ENCODE peak calls at places on chromosomes 3 and 15, in seven cellular contexts. P, V, Z, M, L, D and Y are unnamed samples.

GRCh38 chr3:48432411-48433371 is 2.8 kb upstream of the PLXNB1 start:
- DNase-seq in L (peak; percentile 53), V (peak; percentile 71), D (no peak), Z (peak; percentile 74), M (peak; percentile 94), P (peak; percentile 62), Y (no peak)

GRCh38 chr15:39583586-39584265 is 2.8 kb downstream of the THBS1 start:
- DNase-seq in P (no peak), D (no peak), L (peak; percentile 33), Z (no peak), M (peak; percentile 49), V (no peak), Y (peak; percentile 60)

GRCh38 chr15:62428259-62428658 is 263.2 kb upstream of the C2CD4B start:
- DNase-seq in L (no peak), Z (no peak), P (no peak), D (no peak), V (no peak), M (no peak), Y (no peak)

GRCh38 chr3:100893108-100893507 is 100.1 kb downstream of the ABI3BP start:
- DNase-seq in Z (no peak), D (no peak), P (no peak), L (no peak), M (no peak), V (no peak), Y (no peak)

GRCh38 chr3:113117511-113118302 is 93.7 kb upstream of the BOC start:
- DNase-seq in L (no peak), M (no peak), P (peak; percentile 14), V (no peak), D (no peak), Z (no peak), Y (peak; percentile 89)

GRCh38 chr15:81400640-81401236 is 26.7 kb upstream of the TMC3 start:
- DNase-seq in L (peak; percentile 61), P (peak; percentile 18), Z (no peak), D (no peak), V (no peak), M (no peak), Y (peak; percentile 68)

GRCh38 chr15:32701863-32702262 is 15.9 kb upstream of the GREM1 start:
- DNase-seq in P (no peak), L (no peak), Z (no peak), D (no peak), M (no peak), V (no peak), Y (peak; percentile 71)

GRCh38 chr3:190811775-190812480 is 50.6 kb downstream of the GMNC start:
- DNase-seq in P (peak; percentile 20), Z (no peak), V (no peak), L (peak; percentile 61), M (peak; percentile 56), D (no peak), Y (peak; percentile 81)

GRCh38 chr15:68447976-68448755 is 16.2 kb upstream of the ITGA11 start:
- DNase-seq in V (no peak), P (no peak), L (no peak), Z (no peak), D (no peak), M (no peak), Y (no peak)

GRCh38 chr15:73596214-73596613 is 37.0 kb downstream of the NPTN start:
- DNase-seq in Z (no peak), M (no peak), L (no peak), V (no peak), P (no peak), D (no peak), Y (no peak)

GRCh38 chr3:185560676-185561075 is 8.3 kb upstream of the LIPH start:
- DNase-seq in M (no peak), L (no peak), Z (peak; percentile 51), V (no peak), D (no peak), P (no peak), Y (no peak)

GRCh38 chr3:106542101-106542769 is 673.4 kb upstream of the CBLB start:
- DNase-seq in M (no peak), Z (no peak), P (no peak), V (no peak), D (no peak), L (no peak), Y (peak; percentile 53)

GRCh38 chr3:50675179-50676030 is 678 bp downstream of the DOCK3 start:
- DNase-seq in P (no peak), D (peak; percentile 77), L (no peak), Z (no peak), M (peak; percentile 71), V (no peak), Y (no peak)

GRCh38 chr15:69386284-69386683 is 27.9 kb upstream of the KIF23 start:
- DNase-seq in M (no peak), Z (no peak), L (no peak), V (peak; percentile 52), P (no peak), D (peak; percentile 26), Y (no peak)

GRCh38 chr3:7445331-7445730 is 584.4 kb downstream of the GRM7 start:
- DNase-seq in P (no peak), V (no peak), D (no peak), Z (no peak), M (no peak), L (no peak), Y (no peak)

GRCh38 chr3:44885618-44886017 is 11.2 kb downstream of the TGM4 start:
- DNase-seq in D (no peak), M (no peak), V (peak; percentile 95), L (peak; percentile 76), P (peak; percentile 92), Z (peak; percentile 92), Y (peak; percentile 97)

GRCh38 chr3:1942751-1943150 is 155.9 kb upstream of the CNTN4 start:
- DNase-seq in P (no peak), M (no peak), L (no peak), V (no peak), D (no peak), Z (no peak), Y (no peak)

GRCh38 chr3:28745436-28745835 is 396.8 kb upstream of the AZI2 start:
- DNase-seq in D (no peak), L (no peak), V (no peak), P (peak; percentile 19), Z (no peak), M (no peak), Y (no peak)

GRCh38 chr3:46664188-46664970 is 29.1 kb downstream of the ALS2CL start:
- DNase-seq in V (no peak), M (peak; percentile 19), L (no peak), P (no peak), D (no peak), Z (no peak), Y (no peak)

GRCh38 chr3:46664971-46665762 is 28.3 kb downstream of the ALS2CL start:
- DNase-seq in M (peak; percentile 21), Z (no peak), P (no peak), D (peak; percentile 39), V (no peak), L (no peak), Y (no peak)

GRCh38 chr3:46661776-46662766 is 31.4 kb downstream of the ALS2CL start:
- DNase-seq in Z (peak; percentile 27), L (no peak), M (peak; percentile 46), V (peak; percentile 55), P (no peak), D (no peak), Y (no peak)

GRCh38 chr3:46662771-46663551 is 30.5 kb downstream of the ALS2CL start:
- DNase-seq in Z (no peak), D (no peak), L (no peak), V (no peak), P (no peak), M (no peak), Y (peak; percentile 51)

GRCh38 chr3:46663611-46664135 is 29.8 kb downstream of the ALS2CL start:
- DNase-seq in M (peak; percentile 53), D (peak; percentile 64), V (no peak), L (peak; percentile 3), Z (no peak), P (no peak), Y (peak; percentile 20)
- TF ChIP-seq CTCF in M (peak; percentile 68), D (peak; percentile 25), V (peak; percentile 37), L (peak; percentile 10), Z (peak; percentile 24), P (peak; percentile 26), Y (no peak)

GRCh38 chr15:56492786-56493555 is 28.0 kb upstream of the MNS1 start:
- DNase-seq in M (no peak), P (no peak), Z (no peak), L (no peak), D (no peak), V (no peak), Y (no peak)

GRCh38 chr15:56495050-56495449 is 30.1 kb upstream of the MNS1 start:
- DNase-seq in P (no peak), M (no peak), L (no peak), V (no peak), Z (no peak), D (no peak), Y (no peak)

GRCh38 chr15:56491110-56491722 is 26.3 kb upstream of the MNS1 start:
- DNase-seq in Z (no peak), P (peak; percentile 61), V (no peak), M (peak; percentile 65), D (peak; percentile 60), L (peak; percentile 84), Y (peak; percentile 78)

DNA sequence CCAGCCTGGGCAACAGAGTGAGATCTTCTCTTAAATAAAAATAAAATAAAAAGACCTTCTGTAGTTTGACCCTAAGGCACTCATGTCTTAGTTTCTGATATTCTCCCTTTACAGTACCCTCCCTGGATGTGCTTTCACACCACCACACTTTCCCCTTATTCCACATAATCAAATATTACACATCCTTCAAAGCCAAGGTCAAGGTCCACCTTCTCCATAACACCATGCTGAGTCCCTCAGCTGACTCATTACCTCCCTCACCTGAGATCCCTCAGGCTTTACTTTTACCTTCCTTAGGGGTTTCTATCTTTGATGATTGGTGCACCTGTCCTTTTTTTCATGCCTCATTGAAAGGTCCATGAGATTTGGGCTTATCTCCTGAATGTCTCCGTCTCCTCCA is 25.5 kb upstream of the MNS1 start:
- DNase-seq in D (no peak), V (no peak), Z (no peak), M (no peak), P (no peak), L (no peak), Y (no peak)
- TF ChIP-seq CTCF in D (no peak), V (no peak), Z (no peak), M (no peak), P (no peak), L (no peak), Y (no peak)

DNA sequence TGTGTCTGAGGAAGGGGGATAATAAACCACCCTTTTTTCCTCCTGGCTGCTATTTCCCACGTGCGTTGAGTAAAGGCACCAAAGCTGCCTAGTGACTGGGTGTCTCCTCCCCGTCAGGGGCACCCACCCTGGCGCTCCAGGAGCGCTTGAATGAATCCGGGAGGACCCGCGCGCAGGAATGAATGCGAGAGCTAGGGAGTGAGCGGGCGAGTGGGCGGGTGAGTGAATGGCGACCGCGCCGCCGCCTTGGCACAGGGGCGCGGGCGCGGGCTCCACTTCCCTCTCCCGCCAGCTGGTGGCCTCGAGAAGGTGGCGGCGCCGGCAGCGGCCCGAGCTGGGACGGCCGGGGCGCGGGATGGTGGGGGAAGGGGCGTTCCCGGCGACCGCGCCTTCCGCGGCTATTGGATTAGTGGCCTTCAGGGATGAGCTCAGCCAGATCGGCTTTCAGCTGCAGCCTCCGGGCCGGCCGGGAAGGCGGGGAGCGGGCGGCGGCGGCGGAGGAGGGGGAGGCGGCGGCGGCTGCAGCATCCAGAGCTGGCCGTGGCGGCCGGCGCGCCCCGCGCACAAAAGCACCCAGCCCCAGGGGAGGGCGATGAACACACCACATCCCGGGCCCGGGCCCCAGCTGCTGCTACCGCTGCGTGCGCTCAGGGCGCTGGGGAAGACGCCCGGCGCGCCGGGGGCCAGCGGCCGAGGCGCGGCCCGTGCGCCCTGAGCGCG is at the start of gene SPSB4:
- DNase-seq in Z (peak; percentile 93), L (peak; percentile 47), D (peak; percentile 85), P (peak; percentile 5), V (no peak), M (peak; percentile 93), Y (peak; percentile 37)
- TF ChIP-seq CTCF in Z (peak; percentile 62), L (no peak), D (peak; percentile 42), P (no peak), V (no peak), M (peak; percentile 69), Y (no peak)

GRCh38 chr3:123984957-123985356 is 7.0 kb downstream of the ROPN1 start:
- DNase-seq in L (no peak), V (no peak), M (no peak), P (no peak), Z (no peak), D (no peak), Y (no peak)
- TF ChIP-seq CTCF in L (no peak), V (no peak), M (no peak), P (no peak), Z (no peak), D (no peak), Y (no peak)